ENCODE peak calls at places on chromosomes 4 and X, in five cellular contexts. L, A, W, S and O are unnamed samples.

GRCh38 chr4:135552131-135552530 is 1350.5 kb upstream of the PABPC4L start:
- DNase-seq in W (no peak), A (peak; percentile 0), S (no peak), L (no peak), O (no peak)

GRCh38 chr4:141922224-141922623 is 285.8 kb downstream of the IL15 start:
- DNase-seq in S (no peak), W (no peak), A (no peak), L (no peak), O (no peak)

GRCh38 chr4:148770377-148770776 is 328.2 kb upstream of the NR3C2 start:
- DNase-seq in S (no peak), W (no peak), L (no peak), A (no peak), O (no peak)

GRCh38 chr4:54588404-54588803 is 69.4 kb upstream of the KIT start:
- DNase-seq in S (no peak), L (no peak), A (peak; percentile 17), W (no peak), O (no peak)

GRCh38 chr4:83009529-83009928 is 1.1 kb downstream of the LIN54 start:
- DNase-seq in S (no peak), A (peak; percentile 39), L (no peak), W (no peak), O (no peak)

GRCh38 chr4:178958725-178959440 is 1516.6 kb upstream of the AGA start:
- DNase-seq in A (no peak), L (no peak), S (no peak), W (no peak), O (no peak)

GRCh38 chr4:24103434-24104168 is 213.8 kb upstream of the PPARGC1A start:
- DNase-seq in W (peak; percentile 56), A (peak; percentile 87), L (no peak), S (no peak), O (no peak)

GRCh38 chr4:103075435-103075893 is 1.1 kb downstream of the SLC9B2 start:
- DNase-seq in L (peak; percentile 31), W (peak; percentile 16), A (peak; percentile 34), S (no peak), O (no peak)

GRCh38 chr4:106707776-106708603 is 328.1 kb downstream of the DKK2 start:
- DNase-seq in L (peak; percentile 3), S (no peak), A (peak; percentile 36), W (peak; percentile 66), O (no peak)

GRCh38 chrX:12930150-12930549 is 23.7 kb downstream of the TLR8 start:
- DNase-seq in A (no peak), L (no peak), W (no peak), S (no peak), O (no peak)

GRCh38 chrX:134244043-134244442 is 7.1 kb downstream of the CCDC160 start:
- DNase-seq in S (no peak), W (peak; percentile 30), A (peak; percentile 6), L (peak; percentile 62), O (no peak)